ENCODE peak calls at places on chromosomes 12 and 14, in eight cellular contexts. S is cardiac muscle cell, L is GM13976, R is dermis microvascular lymphatic vessel endothelial cell, W is nucleus accumbens, H is LHCN-M2, T is LoVo, M is COR-L47. Y is an unnamed sample.

GRCh38 chr12:52321433-52321832 is 235 bp upstream of the KRT83 start:
- DNase-seq in S (no peak), L (no peak), R (no peak), W (no peak), H (no peak), T (no peak), M (no peak), Y (peak; percentile 25)

GRCh38 chr12:81668475-81668874 is 90.7 kb downstream of the PPFIA2 start:
- DNase-seq in S (no peak), L (no peak), R (no peak), W (no peak), H (peak; percentile 38), T (peak; percentile 13), M (no peak), Y (no peak)

GRCh38 chr12:57868211-57868610 is 21.7 kb upstream of the CTDSP2 start:
- DNase-seq in S (no peak), L (no peak), R (no peak), W (no peak), H (no peak), T (no peak), M (no peak), Y (no peak)

GRCh38 chr14:36553650-36554260 is 28.7 kb downstream of the NKX2-8 start:
- DNase-seq in S (peak; percentile 68), L (peak; percentile 42), R (peak; percentile 34), W (no peak), H (peak; percentile 38), T (peak; percentile 60), M (peak; percentile 49), Y (peak; percentile 23)

GRCh38 chr14:50854521-50854920 is 17.3 kb upstream of the ABHD12B start:
- DNase-seq in S (no peak), L (no peak), R (no peak), W (no peak), H (no peak), T (no peak), M (no peak), Y (no peak)

GRCh38 chr14:96663076-96663475 is 134.1 kb upstream of the VRK1 start:
- DNase-seq in S (no peak), L (no peak), R (no peak), W (no peak), H (no peak), T (no peak), M (no peak), Y (no peak)

GRCh38 chr14:73467377-73467776 is 9.0 kb upstream of the NUMB start:
- DNase-seq in S (no peak), L (no peak), R (no peak), W (no peak), H (no peak), T (no peak), M (no peak), Y (no peak)

GRCh38 chr14:104277416-104278213 is 139.2 kb downstream of the KIF26A start:
- DNase-seq in S (no peak), L (no peak), R (no peak), W (no peak), H (no peak), T (no peak), M (no peak), Y (no peak)

GRCh38 chr12:71746983-71747611 is 7.6 kb upstream of the RAB21 start:
- DNase-seq in S (peak; percentile 68), L (peak; percentile 35), R (peak; percentile 49), W (peak; percentile 31), H (peak; percentile 61), T (peak; percentile 83), M (peak; percentile 50), Y (peak; percentile 79)

GRCh38 chr12:26704684-26705475 is 128.1 kb downstream of the ITPR2 start:
- DNase-seq in S (no peak), L (no peak), R (peak; percentile 79), W (no peak), H (no peak), T (no peak), M (no peak), Y (no peak)

GRCh38 chr12:108691995-108692808 is 39.1 kb downstream of the CORO1C start:
- DNase-seq in S (peak; percentile 71), L (no peak), R (peak; percentile 62), W (no peak), H (peak; percentile 37), T (no peak), M (peak; percentile 38), Y (peak; percentile 30)

GRCh38 chr14:74510955-74511354 is 17.4 kb downstream of the ISCA2 start:
- DNase-seq in S (no peak), L (no peak), R (no peak), W (no peak), H (peak; percentile 64), T (peak; percentile 34), M (no peak), Y (no peak)

GRCh38 chr12:109679716-109680520 is 33.7 kb upstream of the FAM222A start:
- DNase-seq in S (no peak), L (no peak), R (no peak), W (no peak), H (no peak), T (no peak), M (peak; percentile 96), Y (peak; percentile 74)

GRCh38 chr12:104586325-104587048 is 129.7 kb downstream of the CHST11 start:
- DNase-seq in S (no peak), L (no peak), R (no peak), W (no peak), H (no peak), T (no peak), M (no peak), Y (no peak)

GRCh38 chr12:460301-461230 is 827 bp downstream of the B4GALNT3 start:
- DNase-seq in S (peak; percentile 41), L (peak; percentile 72), R (no peak), W (peak; percentile 38), H (no peak), T (no peak), M (peak; percentile 11), Y (no peak)

GRCh38 chr14:57066887-57067513 is 201.7 kb downstream of the EXOC5 start:
- DNase-seq in S (peak; percentile 68), L (peak; percentile 52), R (peak; percentile 4), W (peak; percentile 9), H (peak; percentile 2), T (no peak), M (peak; percentile 6), Y (no peak)

Y was measured in NCI-H774.